ENCODE peak calls at places on chromosomes 7 and 10, in ten cellular contexts. R is GM23338, Q is transverse colon, O is stomach, H is Panc1, M is spleen, J is sigmoid colon, A is upper lobe of left lung, D is HCT116, U is H1. N is an unnamed sample.

GRCh38 chr7:129560831-129561230 is 50.7 kb upstream of the NRF1 start:
- DNase-seq in M (no peak), U (no peak), H (no peak), A (no peak), R (no peak), O (no peak), J (no peak), D (no peak), Q (no peak), N (no peak)

GRCh38 chr7:47503283-47503682 is 78.6 kb downstream of the TNS3 start:
- DNase-seq in O (no peak), J (no peak), A (no peak), M (no peak), H (no peak), U (no peak), D (no peak), Q (no peak), R (no peak), N (no peak)

GRCh38 chr10:48414160-48414559 is 107.7 kb downstream of the MAPK8 start:
- DNase-seq in A (no peak), H (no peak), U (no peak), D (no peak), R (no peak), O (no peak), M (no peak), J (no peak), Q (no peak), N (no peak)

GRCh38 chr7:150476819-150477631 is 26.6 kb downstream of the GIMAP8 start:
- DNase-seq in O (no peak), M (no peak), R (no peak), Q (no peak), A (no peak), U (no peak), D (no peak), H (no peak), J (no peak), N (no peak)

GRCh38 chr10:10007972-10008371 is 1009.7 kb upstream of the CELF2 start:
- DNase-seq in A (no peak), O (no peak), H (no peak), J (no peak), R (no peak), D (no peak), M (no peak), Q (no peak), U (no peak), N (no peak)

GRCh38 chr7:27179503-27180430 is 5.3 kb downstream of the HOXA11 start:
- DNase-seq in J (peak), M (peak), D (no peak), Q (peak), U (no peak), O (peak), A (peak), H (no peak), R (peak), N (no peak)

GRCh38 chr7:135856356-135857144 is 107.9 kb upstream of the FAM180A start:
- DNase-seq in D (no peak), M (no peak), Q (no peak), J (no peak), H (no peak), O (no peak), U (no peak), A (no peak), R (no peak), N (no peak)

GRCh38 chr7:51647931-51648351 is 331.3 kb upstream of the COBL start:
- DNase-seq in D (no peak), R (peak), H (no peak), Q (peak), M (no peak), U (no peak), O (peak), A (no peak), J (peak), N (no peak)

GRCh38 chr10:110881905-110882304 is 10.2 kb downstream of the PDCD4 start:
- DNase-seq in Q (no peak), A (no peak), O (no peak), M (no peak), J (no peak), D (no peak), R (no peak), U (no peak), H (no peak), N (no peak)

GRCh38 chr10:35792301-35792700 is 150.2 kb upstream of the FZD8 start:
- DNase-seq in H (no peak), U (no peak), D (no peak), Q (no peak), A (no peak), R (no peak), J (no peak), M (no peak), O (no peak), N (no peak)

GRCh38 chr10:51615764-51616298 is 83.6 kb downstream of the CSTF2T start:
- DNase-seq in J (no peak), U (no peak), Q (no peak), R (no peak), O (no peak), D (no peak), M (no peak), H (no peak), A (no peak), N (no peak)

GRCh38 chr10:63633677-63634487 is 112.7 kb downstream of the REEP3 start:
- DNase-seq in D (peak), R (peak), J (no peak), Q (no peak), O (no peak), U (no peak), M (no peak), A (no peak), H (peak), N (peak)

GRCh38 chr10:7571992-7572391 is 94.8 kb downstream of the ITIH5 start:
- DNase-seq in J (no peak), D (no peak), O (no peak), A (no peak), Q (no peak), M (no peak), R (no peak), H (no peak), U (no peak), N (no peak)

GRCh38 chr7:74502216-74502891 is 48.6 kb downstream of the GTF2IRD1 start:
- DNase-seq in A (no peak), D (no peak), Q (peak), M (no peak), H (no peak), U (no peak), J (peak), R (no peak), O (peak), N (no peak)

GRCh38 chr7:50461695-50462094 is 11.5 kb upstream of the FIGNL1 start:
- DNase-seq in U (no peak), O (no peak), J (no peak), M (no peak), H (no peak), R (no peak), D (no peak), A (no peak), Q (no peak), N (no peak)

GRCh38 chr7:50466815-50467569 is 16.8 kb upstream of the FIGNL1 start:
- DNase-seq in A (no peak), M (peak), Q (no peak), D (no peak), H (no peak), U (no peak), J (no peak), O (no peak), R (no peak), N (no peak)

GRCh38 chr7:50467817-50468610 is 17.9 kb upstream of the FIGNL1 start:
- DNase-seq in H (peak), R (peak), Q (peak), U (peak), J (peak), O (peak), D (peak), M (peak), A (peak), N (peak)

GRCh38 chr7:50463035-50463434 is 12.9 kb upstream of the FIGNL1 start:
- DNase-seq in J (no peak), Q (no peak), M (peak), D (no peak), U (no peak), O (no peak), R (no peak), A (no peak), H (no peak), N (no peak)
- TF ChIP-seq POLR2AphosphoS5 in J (no peak), Q (no peak), M (no peak), D (no peak), U (no peak), O (no peak), R (no peak), A (no peak), H (no peak), N (no peak)

GRCh38 chr10:22429146-22429545 is 83.8 kb downstream of the SPAG6 start:
- DNase-seq in D (no peak), Q (no peak), O (no peak), A (no peak), H (no peak), U (no peak), R (no peak), M (no peak), J (no peak), N (no peak)
- TF ChIP-seq CTCF in D (no peak), Q (no peak), O (no peak), A (no peak), H (no peak), U (no peak), R (no peak), M (no peak), J (no peak), N (no peak)

GRCh38 chr7:139340037-139340807 is 915 bp upstream of the FMC1 start:
- DNase-seq in M (peak), D (peak), J (peak), Q (peak), U (peak), A (peak), O (peak), H (peak), R (peak), N (peak)
- TF ChIP-seq POLR2AphosphoS5 in M (peak), D (peak), J (peak), Q (peak), U (peak), A (peak), O (peak), H (peak), R (peak), N (peak)

GRCh38 chr10:71888623-71889387 is 37.8 kb upstream of the PSAP start:
- DNase-seq in R (peak), U (peak), A (peak), D (peak), H (no peak), O (peak), Q (peak), M (peak), J (peak), N (peak)
- TF ChIP-seq CTCF in R (no peak), U (no peak), A (peak), D (no peak), H (no peak), O (no peak), Q (no peak), M (peak), J (no peak), N (no peak)

GRCh38 chr10:88583584-88583957 is 453 bp upstream of the RNLS start:
- DNase-seq in U (no peak), J (no peak), R (no peak), A (no peak), Q (no peak), H (no peak), O (no peak), D (no peak), M (no peak), N (no peak)

GRCh38 chr10:88582411-88582805 is 710 bp downstream of the RNLS start:
- DNase-seq in O (no peak), D (no peak), H (no peak), A (no peak), U (no peak), M (no peak), R (no peak), J (no peak), Q (no peak), N (no peak)

GRCh38 chr10:88586462-88586861 is at the start of gene LIPJ:
- DNase-seq in U (no peak), J (no peak), M (no peak), D (no peak), A (no peak), H (no peak), Q (no peak), O (no peak), R (no peak), N (no peak)

GRCh38 chr10:88582806-88583583 is at the start of gene RNLS:
- DNase-seq in Q (peak), M (peak), U (peak), A (peak), H (peak), O (peak), R (peak), D (no peak), J (peak), N (peak)
- TF ChIP-seq POLR2AphosphoS5 in Q (peak), M (peak), U (peak), A (peak), H (peak), O (peak), R (peak), D (no peak), J (peak), N (peak)

DNA sequence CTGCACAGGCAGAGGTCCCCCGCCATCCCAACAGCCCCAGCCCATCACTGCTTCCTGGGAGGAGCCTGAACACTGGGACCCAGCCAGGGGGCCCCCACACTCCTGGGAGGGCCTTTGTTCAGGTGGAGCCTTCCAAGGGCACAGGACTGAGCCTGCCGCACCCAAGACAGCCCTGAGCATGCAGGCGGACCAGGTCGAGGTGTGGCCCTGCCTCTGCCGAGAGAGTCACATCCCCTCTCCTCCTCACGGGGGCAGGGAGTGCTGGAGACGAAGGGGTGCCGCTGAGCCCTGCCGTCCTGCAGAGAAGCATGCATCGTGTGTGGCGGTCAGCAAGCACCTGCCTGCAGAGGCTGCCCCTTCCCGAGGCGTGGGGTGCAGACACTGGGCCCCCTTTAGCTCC is 7.3 kb upstream of the MAFK start:
- DNase-seq in M (no peak), H (no peak), A (no peak), U (no peak), J (no peak), R (peak), D (no peak), Q (peak), O (no peak), N (no peak)
- TF ChIP-seq CTCF in M (no peak), H (no peak), A (no peak), U (no peak), J (no peak), R (no peak), D (no peak), Q (no peak), O (no peak), N (no peak)

N was measured in HL-60.